ENCODE peak calls at places on chromosomes 5 and 9, in eight cellular contexts. H is HTR-8/SVneo, Y is GM12892, N is NCI-H1092 treated with DMSO at 0.1 percent for 48 hours, E is retinal pigment epithelial cell, Z is NCI-H460, C is SW480, O is Right ventricle myocardium superior. Q is an unnamed sample.

GRCh38 chr5:133910596-133910995 is 57.8 kb downstream of the C5orf15 start:
- DNase-seq in Z (no peak), E (no peak), C (no peak), H (no peak), N (no peak), O (peak; percentile 48), Y (no peak), Q (no peak)

GRCh38 chr5:15592728-15593127 is 92.7 kb downstream of the FBXL7 start:
- DNase-seq in E (no peak), C (no peak), O (no peak), N (no peak), Y (no peak), Z (no peak), H (no peak), Q (no peak)

GRCh38 chr9:9963861-9964260 is 648.9 kb downstream of the PTPRD start:
- DNase-seq in E (no peak), C (no peak), O (no peak), Z (no peak), N (no peak), H (no peak), Y (no peak), Q (no peak)

GRCh38 chr9:73371801-73372200 is 220.1 kb downstream of the ANXA1 start:
- DNase-seq in O (no peak), Y (no peak), C (no peak), E (peak; percentile 96), Z (no peak), N (peak; percentile 7), H (no peak), Q (no peak)

GRCh38 chr5:77211013-77211690 is 672 bp downstream of the PDE8B start:
- DNase-seq in E (no peak), Y (no peak), H (peak; percentile 35), N (no peak), Z (no peak), C (no peak), O (no peak), Q (no peak)

GRCh38 chr5:39024884-39025283 is 49.3 kb downstream of the RICTOR start:
- DNase-seq in H (no peak), Y (no peak), C (no peak), N (no peak), Z (no peak), O (no peak), E (no peak), Q (no peak)

GRCh38 chr9:133440884-133441283 is 18.7 kb downstream of the ADAMTS13 start:
- DNase-seq in E (no peak), Z (no peak), N (no peak), Y (peak; percentile 79), C (no peak), O (no peak), H (no peak), Q (no peak)

GRCh38 chr9:132094314-132094791 is 14.7 kb upstream of the MED27 start:
- DNase-seq in Z (no peak), C (peak; percentile 46), N (no peak), H (no peak), E (peak; percentile 41), O (no peak), Y (no peak), Q (peak; percentile 75)

GRCh38 chr5:34913072-34913471 is 2.2 kb downstream of the RAD1 start:
- DNase-seq in N (no peak), E (no peak), C (no peak), Z (no peak), O (no peak), Y (no peak), H (no peak), Q (no peak)

GRCh38 chr5:127373858-127374491 is 83.4 kb downstream of the MEGF10 start:
- DNase-seq in Z (no peak), E (no peak), H (no peak), N (no peak), C (no peak), Y (no peak), O (no peak), Q (no peak)